ENCODE peak calls at places on chromosomes 2 and 18, in nine cellular contexts. One of them, this sample, is unnamed.

GRCh38 chr2:74501335-74502071 is 2.1 kb upstream of the LBX2 start:
- DNase-seq in tibial nerve: no peak
- DNase-seq in right lobe of liver: no peak
- DNase-seq in GM23248: no peak
- DNase-seq in pancreas: no peak
- DNase-seq in SK-N-SH: peak; percentile 63
- DNase-seq in body of pancreas: no peak
- DNase-seq in IMR-90: no peak
- DNase-seq in PC-3: no peak
- DNase-seq in this sample: peak; percentile 60

GRCh38 chr18:57294547-57294946 is 57.8 kb upstream of the ST8SIA3 start:
- DNase-seq in PC-3: no peak
- DNase-seq in body of pancreas: no peak
- DNase-seq in tibial nerve: no peak
- DNase-seq in IMR-90: no peak
- DNase-seq in SK-N-SH: no peak
- DNase-seq in GM23248: no peak
- DNase-seq in right lobe of liver: no peak
- DNase-seq in pancreas: no peak
- DNase-seq in this sample: peak; percentile 59

GRCh38 chr2:171432206-171432968 is 1.4 kb downstream of the METTL8 start:
- DNase-seq in PC-3: no peak
- DNase-seq in tibial nerve: no peak
- DNase-seq in SK-N-SH: no peak
- DNase-seq in IMR-90: peak; percentile 21
- DNase-seq in pancreas: no peak
- DNase-seq in GM23248: peak; percentile 9
- DNase-seq in right lobe of liver: no peak
- DNase-seq in body of pancreas: no peak
- DNase-seq in this sample: no peak

GRCh38 chr2:172288603-172289002 is 138.8 kb upstream of the ITGA6 start:
- DNase-seq in IMR-90: peak; percentile 47
- DNase-seq in tibial nerve: no peak
- DNase-seq in body of pancreas: peak; percentile 48
- DNase-seq in right lobe of liver: no peak
- DNase-seq in pancreas: no peak
- DNase-seq in PC-3: peak; percentile 88
- DNase-seq in GM23248: peak; percentile 34
- DNase-seq in SK-N-SH: no peak
- DNase-seq in this sample: peak; percentile 16

GRCh38 chr2:128311755-128312341 is 6.8 kb downstream of the HS6ST1 start:
- DNase-seq in body of pancreas: peak; percentile 10
- DNase-seq in IMR-90: no peak
- DNase-seq in PC-3: no peak
- DNase-seq in tibial nerve: no peak
- DNase-seq in right lobe of liver: no peak
- DNase-seq in GM23248: no peak
- DNase-seq in pancreas: peak; percentile 67
- DNase-seq in SK-N-SH: peak; percentile 13
- DNase-seq in this sample: peak; percentile 36

GRCh38 chr18:45122510-45122909 is 441.8 kb downstream of the SETBP1 start:
- DNase-seq in PC-3: no peak
- DNase-seq in SK-N-SH: no peak
- DNase-seq in IMR-90: no peak
- DNase-seq in GM23248: peak; percentile 36
- DNase-seq in pancreas: no peak
- DNase-seq in right lobe of liver: no peak
- DNase-seq in tibial nerve: no peak
- DNase-seq in body of pancreas: no peak
- DNase-seq in this sample: no peak

GRCh38 chr2:233455491-233455890 is 101.2 kb downstream of the DGKD start:
- DNase-seq in right lobe of liver: peak; percentile 20
- DNase-seq in pancreas: no peak
- DNase-seq in GM23248: no peak
- DNase-seq in PC-3: no peak
- DNase-seq in SK-N-SH: no peak
- DNase-seq in IMR-90: no peak
- DNase-seq in body of pancreas: no peak
- DNase-seq in tibial nerve: no peak
- DNase-seq in this sample: no peak

GRCh38 chr18:26215247-26215970 is 10.8 kb upstream of the TAF4B start:
- DNase-seq in body of pancreas: no peak
- DNase-seq in pancreas: no peak
- DNase-seq in IMR-90: no peak
- DNase-seq in PC-3: no peak
- DNase-seq in right lobe of liver: no peak
- DNase-seq in tibial nerve: no peak
- DNase-seq in SK-N-SH: no peak
- DNase-seq in GM23248: no peak
- DNase-seq in this sample: no peak

GRCh38 chr2:73297151-73297559 is 3.8 kb upstream of the EGR4 start:
- DNase-seq in pancreas: no peak
- DNase-seq in tibial nerve: no peak
- DNase-seq in IMR-90: no peak
- DNase-seq in right lobe of liver: no peak
- DNase-seq in body of pancreas: peak; percentile 14
- DNase-seq in PC-3: no peak
- DNase-seq in GM23248: peak; percentile 13
- DNase-seq in SK-N-SH: peak; percentile 65
- DNase-seq in this sample: no peak

GRCh38 chr18:74945774-74946545 is 263.0 kb downstream of the PTGR3 start:
- DNase-seq in body of pancreas: no peak
- DNase-seq in pancreas: no peak
- DNase-seq in GM23248: peak; percentile 30
- DNase-seq in tibial nerve: no peak
- DNase-seq in IMR-90: peak; percentile 62
- DNase-seq in PC-3: peak; percentile 50
- DNase-seq in right lobe of liver: no peak
- DNase-seq in SK-N-SH: no peak
- DNase-seq in this sample: no peak

GRCh38 chr2:16375351-16375750 is 290.3 kb downstream of the CYRIA start:
- DNase-seq in IMR-90: no peak
- DNase-seq in GM23248: no peak
- DNase-seq in SK-N-SH: no peak
- DNase-seq in tibial nerve: no peak
- DNase-seq in PC-3: no peak
- DNase-seq in body of pancreas: no peak
- DNase-seq in pancreas: no peak
- DNase-seq in right lobe of liver: no peak
- DNase-seq in this sample: no peak

GRCh38 chr2:26477911-26478253 is at the start of gene OTOF:
- DNase-seq in GM23248: peak; percentile 91
- DNase-seq in body of pancreas: peak; percentile 45
- DNase-seq in right lobe of liver: no peak
- DNase-seq in SK-N-SH: peak; percentile 66
- DNase-seq in IMR-90: peak; percentile 68
- DNase-seq in tibial nerve: no peak
- DNase-seq in pancreas: peak; percentile 33
- DNase-seq in PC-3: peak; percentile 14
- DNase-seq in this sample: no peak

GRCh38 chr2:206211657-206212255 is 52.1 kb downstream of the EEF1B2 start:
- DNase-seq in pancreas: no peak
- DNase-seq in body of pancreas: no peak
- DNase-seq in SK-N-SH: no peak
- DNase-seq in right lobe of liver: no peak
- DNase-seq in tibial nerve: no peak
- DNase-seq in IMR-90: peak; percentile 22
- DNase-seq in GM23248: peak; percentile 91
- DNase-seq in PC-3: peak; percentile 82
- DNase-seq in this sample: no peak

GRCh38 chr18:14912967-14913366 is 165.0 kb downstream of the ANKRD30B start:
- DNase-seq in IMR-90: no peak
- DNase-seq in GM23248: no peak
- DNase-seq in pancreas: no peak
- DNase-seq in right lobe of liver: no peak
- DNase-seq in PC-3: no peak
- DNase-seq in SK-N-SH: no peak
- DNase-seq in tibial nerve: no peak
- DNase-seq in body of pancreas: no peak
- DNase-seq in this sample: no peak

GRCh38 chr2:47937677-47938076 is 31.4 kb upstream of the FBXO11 start:
- DNase-seq in PC-3: no peak
- DNase-seq in tibial nerve: no peak
- DNase-seq in pancreas: no peak
- DNase-seq in right lobe of liver: no peak
- DNase-seq in GM23248: no peak
- DNase-seq in SK-N-SH: no peak
- DNase-seq in body of pancreas: no peak
- DNase-seq in IMR-90: no peak
- DNase-seq in this sample: no peak

GRCh38 chr18:1261054-1261453 is 356.4 kb downstream of the ADCYAP1 start:
- DNase-seq in body of pancreas: no peak
- DNase-seq in PC-3: no peak
- DNase-seq in right lobe of liver: no peak
- DNase-seq in GM23248: no peak
- DNase-seq in tibial nerve: no peak
- DNase-seq in IMR-90: no peak
- DNase-seq in pancreas: no peak
- DNase-seq in SK-N-SH: no peak
- DNase-seq in this sample: no peak

GRCh38 chr2:72780483-72780882 is 45.4 kb downstream of the EXOC6B start:
- DNase-seq in GM23248: peak; percentile 33
- DNase-seq in IMR-90: peak; percentile 56
- DNase-seq in pancreas: no peak
- DNase-seq in PC-3: peak; percentile 32
- DNase-seq in body of pancreas: peak; percentile 15
- DNase-seq in right lobe of liver: no peak
- DNase-seq in SK-N-SH: no peak
- DNase-seq in tibial nerve: no peak
- DNase-seq in this sample: no peak

GRCh38 chr2:231877533-231878456 is 48.4 kb downstream of the NPPC start:
- DNase-seq in right lobe of liver: no peak
- DNase-seq in tibial nerve: no peak
- DNase-seq in pancreas: no peak
- DNase-seq in body of pancreas: peak; percentile 51
- DNase-seq in PC-3: peak; percentile 12
- DNase-seq in SK-N-SH: no peak
- DNase-seq in GM23248: no peak
- DNase-seq in IMR-90: peak; percentile 28
- DNase-seq in this sample: peak; percentile 39

GRCh38 chr18:44465337-44465736 is 215.4 kb upstream of the SETBP1 start:
- DNase-seq in tibial nerve: no peak
- DNase-seq in SK-N-SH: no peak
- DNase-seq in body of pancreas: no peak
- DNase-seq in pancreas: no peak
- DNase-seq in IMR-90: no peak
- DNase-seq in GM23248: no peak
- DNase-seq in PC-3: no peak
- DNase-seq in right lobe of liver: no peak
- DNase-seq in this sample: no peak

GRCh38 chr2:109375131-109375561 is 238.6 kb downstream of the SEPTIN10 start:
- DNase-seq in GM23248: no peak
- DNase-seq in pancreas: no peak
- DNase-seq in tibial nerve: no peak
- DNase-seq in right lobe of liver: no peak
- DNase-seq in IMR-90: no peak
- DNase-seq in SK-N-SH: peak; percentile 5
- DNase-seq in body of pancreas: no peak
- DNase-seq in PC-3: no peak
- DNase-seq in this sample: peak; percentile 22

GRCh38 chr2:176140130-176140519 is 10.6 kb downstream of the HOXD8 start:
- DNase-seq in GM23248: peak; percentile 73
- DNase-seq in SK-N-SH: no peak
- DNase-seq in pancreas: no peak
- DNase-seq in tibial nerve: no peak
- DNase-seq in PC-3: no peak
- DNase-seq in body of pancreas: no peak
- DNase-seq in right lobe of liver: no peak
- DNase-seq in IMR-90: no peak
- DNase-seq in this sample: peak; percentile 50

GRCh38 chr2:96324716-96325037 is 440 bp upstream of the ITPRIPL1 start:
- DNase-seq in body of pancreas: no peak
- DNase-seq in IMR-90: no peak
- DNase-seq in pancreas: no peak
- DNase-seq in tibial nerve: no peak
- DNase-seq in right lobe of liver: no peak
- DNase-seq in SK-N-SH: no peak
- DNase-seq in GM23248: no peak
- DNase-seq in PC-3: no peak
- DNase-seq in this sample: no peak

GRCh38 chr2:99386011-99386410 is 48.8 kb downstream of the EIF5B start:
- DNase-seq in GM23248: peak; percentile 12
- DNase-seq in IMR-90: peak; percentile 28
- DNase-seq in tibial nerve: no peak
- DNase-seq in SK-N-SH: no peak
- DNase-seq in PC-3: peak; percentile 55
- DNase-seq in right lobe of liver: no peak
- DNase-seq in body of pancreas: no peak
- DNase-seq in pancreas: no peak
- DNase-seq in this sample: no peak
- H3K36me3 ChIP-seq in GM23248: peaks cover 31% of the 10 kb centered on the region
- H3K36me3 ChIP-seq in IMR-90: peaks cover 22% of the 10 kb centered on the region
- H3K36me3 ChIP-seq in tibial nerve: no peaks in the 10 kb centered on the region
- H3K36me3 ChIP-seq in SK-N-SH: peaks cover 62% of the 10 kb centered on the region
- H3K36me3 ChIP-seq in PC-3: peaks cover 46% of the 10 kb centered on the region
- H3K36me3 ChIP-seq in right lobe of liver: peaks cover 2% of the 10 kb centered on the region
- H3K36me3 ChIP-seq in body of pancreas: no peaks in the 10 kb centered on the region
- H3K36me3 ChIP-seq in pancreas: peaks cover 28% of the 10 kb centered on the region
- H3K36me3 ChIP-seq in this sample: peaks cover 63% of the 10 kb centered on the region

DNA sequence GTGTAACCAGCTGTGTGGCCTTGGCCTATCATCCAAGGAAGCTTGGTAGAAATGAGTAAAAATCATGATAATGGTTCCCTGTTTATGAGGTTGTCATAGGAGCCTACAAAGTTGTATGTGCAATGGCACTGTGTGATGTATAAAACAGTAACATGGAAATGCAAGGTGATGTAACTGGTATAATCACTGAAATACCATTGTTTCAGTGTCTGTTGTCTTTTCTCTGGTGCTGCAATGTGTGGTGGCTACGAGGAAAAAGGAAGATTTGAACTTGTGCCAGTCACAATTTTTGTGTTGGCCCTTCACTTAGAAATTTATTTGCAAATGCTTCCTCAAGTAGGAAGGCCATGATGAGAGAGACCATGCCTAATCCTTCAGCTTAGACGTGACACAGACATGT is 85.1 kb downstream of the ZEB2 start:
- DNase-seq in SK-N-SH: no peak
- DNase-seq in right lobe of liver: no peak
- DNase-seq in GM23248: no peak
- DNase-seq in pancreas: no peak
- DNase-seq in IMR-90: no peak
- DNase-seq in PC-3: no peak
- DNase-seq in body of pancreas: no peak
- DNase-seq in tibial nerve: no peak
- DNase-seq in this sample: no peak
- H3K27ac ChIP-seq in SK-N-SH: no peak overlapping the region
- H3K27ac ChIP-seq in right lobe of liver: no peak overlapping the region
- H3K27ac ChIP-seq in GM23248: no peak overlapping the region
- H3K27ac ChIP-seq in pancreas: no peak overlapping the region
- H3K27ac ChIP-seq in IMR-90: no peak overlapping the region
- H3K27ac ChIP-seq in PC-3: no peak overlapping the region
- H3K27ac ChIP-seq in body of pancreas: no peak overlapping the region
- H3K27ac ChIP-seq in tibial nerve: peak overlapping the region; percentile 87
- H3K27ac ChIP-seq in this sample: no peak overlapping the region

GRCh38 chr18:62736077-62736476 is 20.7 kb downstream of the PHLPP1 start:
- DNase-seq in tibial nerve: no peak
- DNase-seq in IMR-90: no peak
- DNase-seq in right lobe of liver: no peak
- DNase-seq in PC-3: no peak
- DNase-seq in pancreas: no peak
- DNase-seq in GM23248: no peak
- DNase-seq in body of pancreas: no peak
- DNase-seq in SK-N-SH: no peak
- DNase-seq in this sample: no peak
- H3K36me3 ChIP-seq in tibial nerve: no peaks in the 10 kb centered on the region
- H3K36me3 ChIP-seq in IMR-90: no peaks in the 10 kb centered on the region
- H3K36me3 ChIP-seq in right lobe of liver: no peaks in the 10 kb centered on the region
- H3K36me3 ChIP-seq in PC-3: peaks cover 12% of the 10 kb centered on the region
- H3K36me3 ChIP-seq in pancreas: no peaks in the 10 kb centered on the region
- H3K36me3 ChIP-seq in GM23248: no peaks in the 10 kb centered on the region
- H3K36me3 ChIP-seq in body of pancreas: no peaks in the 10 kb centered on the region
- H3K36me3 ChIP-seq in SK-N-SH: peaks cover 12% of the 10 kb centered on the region
- H3K36me3 ChIP-seq in this sample: no peaks in the 10 kb centered on the region

GRCh38 chr2:85395912-85396475 is 14.2 kb downstream of the CAPG start:
- DNase-seq in GM23248: no peak
- DNase-seq in body of pancreas: no peak
- DNase-seq in SK-N-SH: no peak
- DNase-seq in pancreas: no peak
- DNase-seq in right lobe of liver: peak; percentile 19
- DNase-seq in PC-3: no peak
- DNase-seq in IMR-90: no peak
- DNase-seq in tibial nerve: no peak
- DNase-seq in this sample: no peak
- H3K27ac ChIP-seq in GM23248: no peak overlapping the region
- H3K27ac ChIP-seq in body of pancreas: peak overlapping the region; percentile 76
- H3K27ac ChIP-seq in SK-N-SH: no peak overlapping the region
- H3K27ac ChIP-seq in pancreas: peak overlapping the region; percentile 62
- H3K27ac ChIP-seq in right lobe of liver: no peak overlapping the region
- H3K27ac ChIP-seq in PC-3: peak overlapping the region; percentile 46
- H3K27ac ChIP-seq in IMR-90: no peak overlapping the region
- H3K27ac ChIP-seq in tibial nerve: peak overlapping the region; percentile 67
- H3K27ac ChIP-seq in this sample: no peak overlapping the region

This sample was measured in endodermal cell.